ENCODE peak calls at places on chromosomes 16 and 17, in ten cellular contexts. One of them, this sample, is unnamed. For H3K4me1 and H3K27me3, the result is how much of the 10 kb centered on the place peaks cover.

GRCh38 chr17:57486978-57487377 is 230.7 kb downstream of the MSI2 start:
- DNase-seq in adrenal gland: no peak
- DNase-seq in lower lobe of right lung: no peak
- DNase-seq in cardiac muscle cell: no peak
- DNase-seq in psoas muscle: no peak
- DNase-seq in Peyer's patch: no peak
- DNase-seq in vagina: no peak
- DNase-seq in PC-3: no peak
- DNase-seq in tibial nerve: no peak
- DNase-seq in CD8-positive, alpha-beta T cell: no peak
- DNase-seq in this sample: peak

GRCh38 chr16:87636050-87636684 is 33.9 kb downstream of the JPH3 start:
- DNase-seq in adrenal gland: peak
- DNase-seq in lower lobe of right lung: peak
- DNase-seq in cardiac muscle cell: peak
- DNase-seq in psoas muscle: peak
- DNase-seq in Peyer's patch: peak
- DNase-seq in vagina: no peak
- DNase-seq in PC-3: peak
- DNase-seq in tibial nerve: peak
- DNase-seq in CD8-positive, alpha-beta T cell: peak
- DNase-seq in this sample: peak

GRCh38 chr16:57759541-57760356 is 24.2 kb downstream of the KATNB1 start:
- DNase-seq in adrenal gland: no peak
- DNase-seq in lower lobe of right lung: peak
- DNase-seq in cardiac muscle cell: no peak
- DNase-seq in psoas muscle: peak
- DNase-seq in Peyer's patch: no peak
- DNase-seq in vagina: no peak
- DNase-seq in PC-3: peak
- DNase-seq in tibial nerve: no peak
- DNase-seq in CD8-positive, alpha-beta T cell: no peak
- DNase-seq in this sample: no peak

GRCh38 chr17:50495217-50495823 is 12.9 kb upstream of the MYCBPAP start:
- DNase-seq in adrenal gland: no peak
- DNase-seq in lower lobe of right lung: no peak
- DNase-seq in cardiac muscle cell: no peak
- DNase-seq in psoas muscle: peak
- DNase-seq in Peyer's patch: no peak
- DNase-seq in vagina: no peak
- DNase-seq in PC-3: no peak
- DNase-seq in tibial nerve: no peak
- DNase-seq in CD8-positive, alpha-beta T cell: no peak
- DNase-seq in this sample: no peak

GRCh38 chr16:27642753-27643152 is 92.8 kb downstream of the KATNIP start:
- DNase-seq in adrenal gland: no peak
- DNase-seq in lower lobe of right lung: no peak
- DNase-seq in cardiac muscle cell: peak
- DNase-seq in psoas muscle: no peak
- DNase-seq in Peyer's patch: no peak
- DNase-seq in vagina: no peak
- DNase-seq in PC-3: peak
- DNase-seq in tibial nerve: no peak
- DNase-seq in CD8-positive, alpha-beta T cell: no peak
- DNase-seq in this sample: no peak

GRCh38 chr16:54632322-54632721 is 298.3 kb upstream of the IRX5 start:
- DNase-seq in adrenal gland: no peak
- DNase-seq in lower lobe of right lung: no peak
- DNase-seq in cardiac muscle cell: no peak
- DNase-seq in psoas muscle: no peak
- DNase-seq in Peyer's patch: no peak
- DNase-seq in vagina: no peak
- DNase-seq in PC-3: no peak
- DNase-seq in tibial nerve: no peak
- DNase-seq in CD8-positive, alpha-beta T cell: no peak
- DNase-seq in this sample: no peak

GRCh38 chr17:48542114-48542955 is 2.6 kb downstream of the HOXB2 start:
- DNase-seq in adrenal gland: no peak
- DNase-seq in lower lobe of right lung: no peak
- DNase-seq in cardiac muscle cell: peak
- DNase-seq in psoas muscle: no peak
- DNase-seq in Peyer's patch: no peak
- DNase-seq in vagina: no peak
- DNase-seq in PC-3: no peak
- DNase-seq in tibial nerve: no peak
- DNase-seq in CD8-positive, alpha-beta T cell: no peak
- DNase-seq in this sample: no peak

GRCh38 chr17:35082073-35082657 is 18.7 kb upstream of the RFFL start:
- DNase-seq in adrenal gland: no peak
- DNase-seq in lower lobe of right lung: no peak
- DNase-seq in cardiac muscle cell: peak
- DNase-seq in psoas muscle: no peak
- DNase-seq in Peyer's patch: no peak
- DNase-seq in vagina: no peak
- DNase-seq in PC-3: peak
- DNase-seq in tibial nerve: no peak
- DNase-seq in CD8-positive, alpha-beta T cell: no peak
- DNase-seq in this sample: no peak

GRCh38 chr17:2053380-2054261 is 1.3 kb upstream of the HIC1 start:
- DNase-seq in adrenal gland: peak
- DNase-seq in lower lobe of right lung: peak
- DNase-seq in cardiac muscle cell: peak
- DNase-seq in psoas muscle: peak
- DNase-seq in Peyer's patch: peak
- DNase-seq in vagina: no peak
- DNase-seq in PC-3: peak
- DNase-seq in tibial nerve: peak
- DNase-seq in CD8-positive, alpha-beta T cell: peak
- DNase-seq in this sample: peak

GRCh38 chr17:56679767-56680422 is 86.4 kb downstream of the NOG start:
- DNase-seq in adrenal gland: no peak
- DNase-seq in lower lobe of right lung: no peak
- DNase-seq in cardiac muscle cell: no peak
- DNase-seq in psoas muscle: no peak
- DNase-seq in Peyer's patch: no peak
- DNase-seq in vagina: no peak
- DNase-seq in PC-3: peak
- DNase-seq in tibial nerve: no peak
- DNase-seq in CD8-positive, alpha-beta T cell: no peak
- DNase-seq in this sample: no peak

GRCh38 chr16:31148281-31148728 is 1.6 kb downstream of the PRSS36 start:
- DNase-seq in adrenal gland: no peak
- DNase-seq in lower lobe of right lung: peak
- DNase-seq in cardiac muscle cell: no peak
- DNase-seq in psoas muscle: no peak
- DNase-seq in Peyer's patch: no peak
- DNase-seq in vagina: no peak
- DNase-seq in PC-3: no peak
- DNase-seq in tibial nerve: no peak
- DNase-seq in CD8-positive, alpha-beta T cell: no peak
- DNase-seq in this sample: no peak

GRCh38 chr17:59620518-59621259 is 994 bp downstream of the CLTC start:
- DNase-seq in adrenal gland: peak
- DNase-seq in lower lobe of right lung: peak
- DNase-seq in cardiac muscle cell: peak
- DNase-seq in psoas muscle: no peak
- DNase-seq in Peyer's patch: peak
- DNase-seq in vagina: no peak
- DNase-seq in PC-3: peak
- DNase-seq in tibial nerve: peak
- DNase-seq in CD8-positive, alpha-beta T cell: peak
- DNase-seq in this sample: peak

GRCh38 chr16:28998837-28999236 is 14.0 kb downstream of the LAT start:
- DNase-seq in adrenal gland: no peak
- DNase-seq in lower lobe of right lung: no peak
- DNase-seq in cardiac muscle cell: no peak
- DNase-seq in psoas muscle: no peak
- DNase-seq in Peyer's patch: no peak
- DNase-seq in vagina: no peak
- DNase-seq in PC-3: no peak
- DNase-seq in tibial nerve: no peak
- DNase-seq in CD8-positive, alpha-beta T cell: no peak
- DNase-seq in this sample: no peak

GRCh38 chr17:66494023-66494803 is 191.8 kb downstream of the PRKCA start:
- DNase-seq in adrenal gland: no peak
- DNase-seq in lower lobe of right lung: no peak
- DNase-seq in cardiac muscle cell: peak
- DNase-seq in psoas muscle: no peak
- DNase-seq in Peyer's patch: no peak
- DNase-seq in vagina: no peak
- DNase-seq in PC-3: peak
- DNase-seq in tibial nerve: no peak
- DNase-seq in CD8-positive, alpha-beta T cell: no peak
- DNase-seq in this sample: no peak
- H3K4me1 ChIP-seq in adrenal gland: under half
- H3K4me1 ChIP-seq in lower lobe of right lung: under half
- H3K4me1 ChIP-seq in cardiac muscle cell: under half
- H3K4me1 ChIP-seq in psoas muscle: under half
- H3K4me1 ChIP-seq in Peyer's patch: under half
- H3K4me1 ChIP-seq in vagina: under half
- H3K4me1 ChIP-seq in PC-3: under half
- H3K4me1 ChIP-seq in tibial nerve: under half
- H3K4me1 ChIP-seq in CD8-positive, alpha-beta T cell: under half
- H3K4me1 ChIP-seq in this sample: under half

GRCh38 chr16:86571197-86571915 is 4.7 kb downstream of the FOXC2 start:
- DNase-seq in adrenal gland: no peak
- DNase-seq in lower lobe of right lung: no peak
- DNase-seq in cardiac muscle cell: no peak
- DNase-seq in psoas muscle: no peak
- DNase-seq in Peyer's patch: no peak
- DNase-seq in vagina: no peak
- DNase-seq in PC-3: no peak
- DNase-seq in tibial nerve: no peak
- DNase-seq in CD8-positive, alpha-beta T cell: no peak
- DNase-seq in this sample: no peak
- H3K27me3 ChIP-seq in adrenal gland: half or more
- H3K27me3 ChIP-seq in lower lobe of right lung: half or more
- H3K27me3 ChIP-seq in cardiac muscle cell: half or more
- H3K27me3 ChIP-seq in psoas muscle: under half
- H3K27me3 ChIP-seq in Peyer's patch: under half
- H3K27me3 ChIP-seq in vagina: under half
- H3K27me3 ChIP-seq in PC-3: under half
- H3K27me3 ChIP-seq in tibial nerve: under half
- H3K27me3 ChIP-seq in CD8-positive, alpha-beta T cell: under half
- H3K27me3 ChIP-seq in this sample: under half

DNA sequence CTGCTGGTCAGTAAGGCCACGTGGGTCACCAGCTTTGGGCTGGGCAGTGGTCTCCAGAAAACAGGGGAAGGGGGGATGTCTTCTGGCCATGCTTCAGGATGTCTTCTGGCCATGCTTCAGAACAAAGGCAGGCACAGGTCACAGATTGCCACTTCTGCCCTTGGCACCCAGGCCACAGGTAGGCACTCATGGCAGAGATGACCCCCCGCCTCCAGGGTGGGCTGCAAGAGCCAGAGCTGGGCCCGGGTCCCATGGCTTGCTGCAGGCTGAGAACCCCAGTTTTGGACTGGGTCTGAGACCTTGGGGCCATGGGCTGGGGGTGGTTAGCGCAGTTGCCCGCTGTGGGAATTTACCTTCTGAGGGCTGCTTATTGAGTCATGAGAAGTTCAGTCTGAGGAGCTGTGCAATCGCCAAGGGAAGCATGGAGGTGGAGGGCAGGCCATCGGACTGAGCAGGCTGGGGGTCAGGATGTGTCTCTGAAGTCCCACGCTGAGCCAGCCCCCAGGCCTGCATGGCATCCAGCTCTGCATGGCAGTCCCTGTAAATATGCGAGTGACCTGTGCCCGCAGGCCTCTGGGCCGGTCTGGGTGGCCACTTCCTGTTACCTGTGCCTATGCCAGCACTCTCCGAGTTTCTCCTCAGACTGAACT is 1.6 kb downstream of the ANKRD13B start:
- DNase-seq in adrenal gland: no peak
- DNase-seq in lower lobe of right lung: peak
- DNase-seq in cardiac muscle cell: no peak
- DNase-seq in psoas muscle: no peak
- DNase-seq in Peyer's patch: no peak
- DNase-seq in vagina: no peak
- DNase-seq in PC-3: no peak
- DNase-seq in tibial nerve: no peak
- DNase-seq in CD8-positive, alpha-beta T cell: no peak
- DNase-seq in this sample: peak
- TF ChIP-seq CTCF in adrenal gland: no peak
- TF ChIP-seq CTCF in lower lobe of right lung: no peak
- TF ChIP-seq CTCF in cardiac muscle cell: no peak
- TF ChIP-seq CTCF in psoas muscle: no peak
- TF ChIP-seq CTCF in Peyer's patch: no peak
- TF ChIP-seq CTCF in vagina: no peak
- TF ChIP-seq CTCF in PC-3: no peak
- TF ChIP-seq CTCF in tibial nerve: no peak
- TF ChIP-seq CTCF in CD8-positive, alpha-beta T cell: no peak
- TF ChIP-seq CTCF in this sample: no peak

GRCh38 chr16:84548508-84548907 is 44.0 kb upstream of the MEAK7 start:
- DNase-seq in adrenal gland: no peak
- DNase-seq in lower lobe of right lung: peak
- DNase-seq in cardiac muscle cell: no peak
- DNase-seq in psoas muscle: peak
- DNase-seq in Peyer's patch: no peak
- DNase-seq in vagina: no peak
- DNase-seq in PC-3: no peak
- DNase-seq in tibial nerve: no peak
- DNase-seq in CD8-positive, alpha-beta T cell: no peak
- DNase-seq in this sample: peak

GRCh38 chr16:84547539-84548058 is 43.1 kb upstream of the MEAK7 start:
- DNase-seq in adrenal gland: no peak
- DNase-seq in lower lobe of right lung: peak
- DNase-seq in cardiac muscle cell: no peak
- DNase-seq in psoas muscle: peak
- DNase-seq in Peyer's patch: no peak
- DNase-seq in vagina: no peak
- DNase-seq in PC-3: no peak
- DNase-seq in tibial nerve: no peak
- DNase-seq in CD8-positive, alpha-beta T cell: no peak
- DNase-seq in this sample: no peak

GRCh38 chr16:84552135-84552534 is 47.7 kb upstream of the MEAK7 start:
- DNase-seq in adrenal gland: no peak
- DNase-seq in lower lobe of right lung: peak
- DNase-seq in cardiac muscle cell: no peak
- DNase-seq in psoas muscle: peak
- DNase-seq in Peyer's patch: no peak
- DNase-seq in vagina: no peak
- DNase-seq in PC-3: no peak
- DNase-seq in tibial nerve: no peak
- DNase-seq in CD8-positive, alpha-beta T cell: no peak
- DNase-seq in this sample: peak

GRCh38 chr16:84548971-84549844 is 44.7 kb upstream of the MEAK7 start:
- DNase-seq in adrenal gland: peak
- DNase-seq in lower lobe of right lung: peak
- DNase-seq in cardiac muscle cell: peak
- DNase-seq in psoas muscle: peak
- DNase-seq in Peyer's patch: peak
- DNase-seq in vagina: no peak
- DNase-seq in PC-3: no peak
- DNase-seq in tibial nerve: no peak
- DNase-seq in CD8-positive, alpha-beta T cell: peak
- DNase-seq in this sample: no peak

DNA sequence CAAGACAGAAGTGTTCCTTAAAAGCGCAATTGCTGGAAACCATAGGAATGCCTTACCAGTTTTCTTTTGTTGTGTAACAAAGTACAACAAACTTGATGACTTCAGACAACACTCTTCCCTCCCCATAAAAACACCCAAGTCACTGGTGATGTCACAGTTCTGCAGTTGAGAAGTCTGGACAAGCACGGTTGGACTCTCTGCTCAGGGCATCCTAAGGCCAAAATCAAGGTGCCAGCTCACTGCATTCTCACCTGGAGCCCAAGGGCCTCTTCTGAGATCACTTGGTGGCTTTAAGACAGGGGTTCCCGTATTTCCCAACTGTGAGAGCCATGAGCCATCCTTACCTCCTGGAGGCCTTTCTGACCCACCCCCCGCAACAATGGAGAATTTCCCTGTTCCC is 45.6 kb upstream of the MEAK7 start:
- DNase-seq in adrenal gland: no peak
- DNase-seq in lower lobe of right lung: peak
- DNase-seq in cardiac muscle cell: no peak
- DNase-seq in psoas muscle: peak
- DNase-seq in Peyer's patch: no peak
- DNase-seq in vagina: no peak
- DNase-seq in PC-3: no peak
- DNase-seq in tibial nerve: no peak
- DNase-seq in CD8-positive, alpha-beta T cell: no peak
- DNase-seq in this sample: no peak
- H3K4me1 ChIP-seq in adrenal gland: under half
- H3K4me1 ChIP-seq in lower lobe of right lung: under half
- H3K4me1 ChIP-seq in cardiac muscle cell: under half
- H3K4me1 ChIP-seq in psoas muscle: under half
- H3K4me1 ChIP-seq in Peyer's patch: under half
- H3K4me1 ChIP-seq in vagina: under half
- H3K4me1 ChIP-seq in PC-3: under half
- H3K4me1 ChIP-seq in tibial nerve: under half
- H3K4me1 ChIP-seq in CD8-positive, alpha-beta T cell: half or more
- H3K4me1 ChIP-seq in this sample: under half